ENCODE peak calls at places on chromosomes 6 and 20, in six cellular contexts. E is heart left ventricle, P is lower lobe of right lung, T is breast epithelium, L is body of pancreas, Q is left ventricle myocardium inferior. S is an unnamed sample.

GRCh38 chr6:143694560-143694959 is 16.8 kb downstream of the PHACTR2 start:
- DNase-seq in L (no peak), T (no peak), P (no peak), E (no peak), Q (no peak), S (no peak)

GRCh38 chr6:119310486-119311036 is 39.0 kb downstream of the MAN1A1 start:
- DNase-seq in Q (no peak), P (no peak), L (no peak), T (no peak), E (no peak), S (no peak)

GRCh38 chr6:27562027-27562410 is 89.1 kb upstream of the ZNF184 start:
- DNase-seq in T (no peak), Q (no peak), E (no peak), P (no peak), L (no peak), S (peak; percentile 39)

GRCh38 chr6:24883618-24884017 is 52.1 kb downstream of the RIPOR2 start:
- DNase-seq in Q (no peak), T (no peak), P (no peak), E (no peak), L (no peak), S (no peak)

GRCh38 chr6:169723991-169724553 is at the start of gene PHF10:
- DNase-seq in P (peak; percentile 58), L (peak; percentile 32), Q (peak; percentile 41), T (no peak), E (peak; percentile 73), S (peak; percentile 61)

GRCh38 chr6:116461563-116462507 is 660 bp downstream of the CALHM6 start:
- DNase-seq in E (peak; percentile 77), T (no peak), L (peak; percentile 28), P (peak; percentile 81), Q (peak; percentile 51), S (peak; percentile 15)

GRCh38 chr6:119241124-119241491 is 108.5 kb downstream of the MAN1A1 start:
- DNase-seq in P (no peak), L (no peak), T (no peak), E (no peak), Q (no peak), S (no peak)

GRCh38 chr6:44850367-44850766 is 462.9 kb downstream of the CDC5L start:
- DNase-seq in L (no peak), P (no peak), E (no peak), Q (no peak), T (no peak), S (no peak)

GRCh38 chr6:139262519-139263300 is 29.1 kb downstream of the TXLNB start:
- DNase-seq in T (no peak), L (no peak), Q (no peak), P (no peak), E (no peak), S (no peak)

GRCh38 chr6:38640216-38640909 is 634 bp upstream of the BTBD9 start:
- DNase-seq in Q (no peak), L (no peak), E (no peak), P (no peak), T (no peak), S (no peak)

DNA sequence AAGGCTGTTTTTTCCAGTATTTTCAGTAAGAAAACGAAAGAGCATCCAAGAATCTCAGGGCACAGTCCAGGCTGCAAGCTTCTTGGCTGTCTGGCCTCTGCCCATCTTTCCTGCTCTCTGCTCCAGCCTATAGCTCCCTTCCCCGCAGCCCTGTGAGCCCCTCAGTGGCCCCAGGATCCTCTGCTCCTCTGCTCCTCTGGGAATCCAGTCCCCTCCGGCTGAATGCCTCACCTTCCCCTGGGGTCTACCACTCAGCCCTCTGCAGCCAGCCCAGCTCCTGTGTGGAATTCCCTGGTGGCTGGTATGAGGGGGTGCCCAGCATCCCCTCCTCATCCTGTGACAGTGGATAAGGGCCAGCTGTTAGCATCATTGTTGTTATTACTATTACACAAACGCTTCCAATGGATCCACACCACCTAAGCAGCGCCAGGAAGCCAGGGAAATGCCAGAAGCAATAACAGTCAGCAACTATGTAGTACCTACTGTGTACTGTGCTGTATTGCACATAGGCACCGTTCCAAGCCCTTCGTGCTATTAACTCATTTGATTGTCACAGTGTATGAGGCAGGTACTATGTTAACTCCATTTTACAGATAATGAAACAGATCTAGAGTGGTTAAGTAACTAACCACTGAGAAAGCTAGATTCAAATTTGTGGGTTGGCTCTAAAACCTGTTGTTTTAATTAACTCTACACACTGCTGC is 60.2 kb upstream of the PTPN1 start:
- DNase-seq in E (no peak), T (no peak), Q (no peak), L (no peak), P (no peak), S (no peak)
- H3K27ac ChIP-seq in E (no peak overlapping the region), T (no peak overlapping the region), Q (no peak overlapping the region), L (no peak overlapping the region), P (peak overlapping the region; percentile 31), S (no peak overlapping the region)

DNA sequence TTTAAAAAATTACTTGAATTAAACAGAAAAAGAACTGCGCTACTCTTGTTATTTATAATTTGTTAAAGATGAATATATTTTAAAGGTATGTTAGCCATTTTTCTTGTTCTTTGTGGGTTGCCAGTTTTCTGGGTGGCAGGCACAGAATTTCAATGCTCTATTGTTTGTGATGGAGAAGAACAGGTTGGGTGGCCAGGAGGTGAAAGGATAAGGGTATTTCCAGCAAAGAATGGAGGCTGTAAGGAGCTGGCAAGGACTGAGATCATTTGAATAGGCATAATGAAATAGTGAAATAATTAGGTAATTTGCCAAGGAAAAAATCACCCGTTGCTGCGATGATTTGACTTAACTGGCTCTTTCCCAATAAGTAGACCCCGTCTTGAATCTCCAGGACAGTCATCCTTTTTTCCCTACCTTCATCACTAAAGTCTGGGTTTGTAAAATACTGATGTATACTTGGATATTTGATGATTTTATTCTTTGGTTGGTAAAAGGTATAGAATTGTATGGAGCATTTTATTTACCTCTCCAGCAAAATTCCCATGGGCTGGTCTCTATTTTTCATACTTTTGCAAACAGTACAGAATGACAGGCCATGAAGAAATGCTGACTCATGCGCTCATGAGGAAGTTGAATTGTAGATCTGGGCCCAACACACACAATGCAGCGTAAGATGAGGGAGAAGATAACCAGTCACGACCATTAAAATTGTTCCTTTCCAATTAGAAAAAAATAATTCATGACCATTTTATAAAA is 2.5 kb upstream of the GCNT2 start:
- DNase-seq in E (no peak), Q (no peak), L (no peak), T (peak; percentile 46), P (no peak), S (peak; percentile 29)
- TF ChIP-seq CTCF in E (no peak), Q (no peak), L (no peak), T (no peak), P (no peak), S (no peak)

GRCh38 chr6:148294059-148294458 is 48.6 kb upstream of the SASH1 start:
- DNase-seq in E (no peak), Q (no peak), L (no peak), P (no peak), T (no peak), S (no peak)
- H3K27ac ChIP-seq in E (peak overlapping the region; percentile 63), Q (peak overlapping the region; percentile 64), L (no peak overlapping the region), P (no peak overlapping the region), T (no peak overlapping the region), S (no peak overlapping the region)

DNA sequence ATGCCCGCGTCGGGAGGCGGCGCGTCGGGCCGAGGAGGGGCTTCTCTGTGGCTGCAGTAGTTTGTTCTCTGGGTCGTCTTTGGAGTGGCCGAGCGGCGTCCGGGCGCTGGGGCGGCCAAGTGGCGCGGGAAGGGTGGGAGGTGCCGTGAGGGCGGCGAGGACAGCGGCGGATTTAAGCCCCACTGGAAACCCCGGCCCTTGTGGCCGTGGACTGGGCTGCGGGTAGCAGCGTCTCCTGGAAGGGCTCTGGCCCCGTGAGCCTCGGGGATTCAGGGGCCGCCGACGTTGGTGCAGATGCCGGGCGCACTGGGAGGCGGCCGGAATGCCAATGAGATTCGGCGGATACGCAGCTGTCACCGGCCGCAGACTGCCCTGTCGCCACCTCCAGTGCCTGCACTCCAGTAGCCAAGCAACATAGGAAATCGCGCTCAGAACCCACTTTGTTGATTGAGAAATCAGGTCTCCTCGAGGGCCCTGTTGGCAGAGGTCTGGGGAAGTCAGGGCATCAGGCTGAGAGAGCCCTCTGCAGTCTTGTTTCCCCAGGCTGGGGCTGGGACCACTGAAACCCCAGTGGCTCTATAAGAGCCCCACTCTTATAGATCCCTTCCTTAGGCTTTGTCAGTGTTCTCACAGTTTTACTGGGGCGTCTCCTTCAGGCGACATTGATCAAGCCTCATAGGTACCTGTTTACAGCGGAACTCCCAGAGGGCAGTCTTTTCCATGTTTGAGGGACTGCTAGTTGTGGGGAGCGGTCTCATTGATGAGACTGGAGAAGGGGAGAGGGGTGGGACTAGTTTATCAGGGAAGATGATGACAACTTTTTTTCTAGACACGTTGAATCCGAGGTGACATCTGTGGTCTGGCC is 642 bp downstream of the GZF1 start:
- DNase-seq in P (peak; percentile 80), E (no peak), L (peak; percentile 55), T (peak; percentile 37), Q (peak; percentile 51), S (peak; percentile 5)
- TF ChIP-seq CTCF in P (no peak), E (no peak), L (no peak), T (no peak), Q (no peak), S (no peak)

DNA sequence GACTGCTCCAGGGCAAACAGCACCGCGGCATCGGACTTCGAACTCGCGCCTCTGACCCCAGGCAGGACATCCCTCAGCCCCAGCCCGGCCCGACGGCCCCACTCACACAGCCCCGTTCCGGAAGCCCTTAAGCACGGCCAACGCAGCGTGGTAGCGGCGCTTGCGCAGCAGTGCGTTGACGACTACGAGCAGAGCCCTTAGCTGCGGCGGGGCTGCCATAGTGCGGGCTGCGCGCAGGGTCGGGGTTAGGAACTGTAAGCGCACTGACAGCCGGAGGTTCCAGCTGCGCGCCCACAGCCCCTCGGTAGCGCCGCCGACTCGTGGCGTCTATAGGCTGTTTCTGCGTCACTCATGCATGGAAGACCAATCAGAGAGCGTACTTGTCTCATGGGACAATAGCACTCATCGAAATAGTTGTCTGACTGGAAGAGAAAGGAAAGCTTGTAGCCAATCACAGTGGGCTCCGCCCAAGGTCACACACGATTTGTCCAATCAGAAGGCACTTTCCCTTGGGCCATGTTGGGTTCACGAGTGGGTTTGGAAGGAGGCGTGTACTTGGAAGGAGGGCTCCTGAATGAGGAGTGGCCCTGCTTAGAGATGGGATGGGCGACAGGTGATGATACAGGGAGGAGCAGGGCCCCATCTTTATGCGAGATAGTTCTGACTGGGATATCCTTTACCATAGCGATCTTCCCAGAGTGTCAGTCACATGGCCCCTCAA is at the start of gene PXMP4:
- DNase-seq in E (peak; percentile 90), L (peak; percentile 90), T (peak; percentile 96), Q (peak; percentile 89), P (peak; percentile 91), S (peak; percentile 98)
- H3K27ac ChIP-seq in E (peak within 1 kb of the TSS; percentile 70), L (peak within 1 kb of the TSS; percentile 71), T (peak within 1 kb of the TSS; percentile 80), Q (peak within 1 kb of the TSS; percentile 79), P (peak within 1 kb of the TSS; percentile 84), S (peak within 1 kb of the TSS; percentile 32)

DNA sequence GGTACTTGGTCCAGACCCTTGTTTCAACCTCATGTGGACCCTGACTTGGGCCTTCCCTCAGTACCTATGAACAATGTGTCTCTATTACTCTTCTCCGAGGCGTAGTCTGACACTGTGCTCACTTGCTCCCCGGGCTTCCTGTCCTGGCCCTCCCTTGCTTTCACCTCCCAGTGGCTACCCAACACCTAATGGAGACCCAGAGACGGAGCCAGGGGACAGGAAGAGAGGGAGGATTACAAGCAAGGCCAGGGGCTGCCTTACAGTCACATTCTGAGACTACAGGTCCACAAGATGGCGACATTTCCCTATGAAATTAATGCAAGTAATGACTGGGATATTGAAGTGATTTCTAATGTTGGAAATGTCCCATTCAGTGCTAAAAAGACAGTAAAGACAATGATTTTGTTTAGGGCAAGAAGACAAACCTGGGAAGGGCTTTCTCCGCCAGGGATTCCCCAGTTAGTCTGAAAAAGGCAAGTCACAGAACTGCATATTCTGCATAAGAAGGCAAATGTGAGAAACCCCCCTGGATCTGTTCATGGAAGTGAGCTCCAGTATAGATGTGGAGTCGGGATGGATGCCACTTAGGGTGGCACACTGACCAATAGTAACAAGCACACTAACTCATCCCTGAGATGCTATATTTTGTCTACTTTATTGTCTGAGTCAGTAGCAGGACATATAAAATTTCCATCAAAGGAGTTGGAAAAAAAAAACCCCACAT is 44.0 kb upstream of the ZBTB24 start:
- DNase-seq in Q (no peak), T (no peak), L (peak; percentile 37), P (no peak), E (no peak), S (peak; percentile 83)
- TF ChIP-seq CTCF in Q (peak; percentile 65), T (no peak), L (peak; percentile 51), P (peak; percentile 60), E (peak; percentile 43), S (peak; percentile 80)